ENCODE peak calls at places on chromosomes 7 and 10, in nine cellular contexts. One of them, this sample, is unnamed.

GRCh38 chr10:86194684-86195083 is 171.9 kb downstream of the GRID1 start:
- DNase-seq in right cardiac atrium: no peak
- DNase-seq in fibroblast of lung: no peak
- DNase-seq in HuH-7.5: no peak
- DNase-seq in ACHN: no peak
- DNase-seq in A172: no peak
- DNase-seq in left kidney: no peak
- DNase-seq in body of pancreas: no peak
- DNase-seq in activated gamma-delta T cell: no peak
- DNase-seq in this sample: no peak

GRCh38 chr10:4812952-4813351 is 13.1 kb upstream of the AKR1E2 start:
- DNase-seq in ACHN: peak; percentile 87
- DNase-seq in right cardiac atrium: no peak
- DNase-seq in A172: peak; percentile 98
- DNase-seq in fibroblast of lung: peak; percentile 94
- DNase-seq in left kidney: no peak
- DNase-seq in HuH-7.5: no peak
- DNase-seq in body of pancreas: no peak
- DNase-seq in activated gamma-delta T cell: no peak
- DNase-seq in this sample: no peak

GRCh38 chr7:110994028-110994967 is 96.6 kb upstream of the LRRN3 start:
- DNase-seq in left kidney: no peak
- DNase-seq in body of pancreas: no peak
- DNase-seq in fibroblast of lung: peak; percentile 20
- DNase-seq in ACHN: peak; percentile 31
- DNase-seq in right cardiac atrium: no peak
- DNase-seq in activated gamma-delta T cell: no peak
- DNase-seq in A172: no peak
- DNase-seq in HuH-7.5: no peak
- DNase-seq in this sample: no peak

GRCh38 chr7:134742688-134743350 is 36.6 kb upstream of the CALD1 start:
- DNase-seq in ACHN: no peak
- DNase-seq in A172: no peak
- DNase-seq in fibroblast of lung: peak; percentile 81
- DNase-seq in left kidney: no peak
- DNase-seq in activated gamma-delta T cell: no peak
- DNase-seq in body of pancreas: peak; percentile 33
- DNase-seq in HuH-7.5: no peak
- DNase-seq in right cardiac atrium: peak; percentile 74
- DNase-seq in this sample: no peak

GRCh38 chr10:6530211-6530840 is 49.8 kb downstream of the PRKCQ start:
- DNase-seq in activated gamma-delta T cell: peak; percentile 14
- DNase-seq in left kidney: no peak
- DNase-seq in ACHN: no peak
- DNase-seq in fibroblast of lung: no peak
- DNase-seq in right cardiac atrium: no peak
- DNase-seq in body of pancreas: peak; percentile 20
- DNase-seq in A172: no peak
- DNase-seq in HuH-7.5: no peak
- DNase-seq in this sample: peak; percentile 64

GRCh38 chr7:36215017-36215621 is 62.1 kb downstream of the EEPD1 start:
- DNase-seq in body of pancreas: no peak
- DNase-seq in A172: no peak
- DNase-seq in activated gamma-delta T cell: no peak
- DNase-seq in left kidney: peak; percentile 70
- DNase-seq in right cardiac atrium: no peak
- DNase-seq in ACHN: no peak
- DNase-seq in fibroblast of lung: no peak
- DNase-seq in HuH-7.5: no peak
- DNase-seq in this sample: no peak

GRCh38 chr10:6920072-6921019 is 340.3 kb upstream of the PRKCQ start:
- DNase-seq in A172: peak; percentile 22
- DNase-seq in activated gamma-delta T cell: peak; percentile 15
- DNase-seq in fibroblast of lung: peak; percentile 52
- DNase-seq in HuH-7.5: peak; percentile 25
- DNase-seq in left kidney: peak; percentile 87
- DNase-seq in ACHN: peak; percentile 24
- DNase-seq in body of pancreas: peak; percentile 84
- DNase-seq in right cardiac atrium: peak; percentile 78
- DNase-seq in this sample: peak; percentile 59

GRCh38 chr7:110987130-110987693 is 103.7 kb upstream of the LRRN3 start:
- DNase-seq in HuH-7.5: no peak
- DNase-seq in A172: no peak
- DNase-seq in right cardiac atrium: no peak
- DNase-seq in activated gamma-delta T cell: no peak
- DNase-seq in body of pancreas: no peak
- DNase-seq in ACHN: no peak
- DNase-seq in left kidney: no peak
- DNase-seq in fibroblast of lung: peak; percentile 5
- DNase-seq in this sample: no peak

GRCh38 chr7:7770228-7770627 is 51.8 kb upstream of the RPA3 start:
- DNase-seq in activated gamma-delta T cell: no peak
- DNase-seq in fibroblast of lung: peak; percentile 71
- DNase-seq in HuH-7.5: no peak
- DNase-seq in right cardiac atrium: no peak
- DNase-seq in ACHN: no peak
- DNase-seq in body of pancreas: no peak
- DNase-seq in A172: no peak
- DNase-seq in left kidney: no peak
- DNase-seq in this sample: no peak

GRCh38 chr10:118918689-118919088 is 110.8 kb upstream of the NANOS1 start:
- DNase-seq in body of pancreas: no peak
- DNase-seq in fibroblast of lung: no peak
- DNase-seq in right cardiac atrium: no peak
- DNase-seq in left kidney: no peak
- DNase-seq in activated gamma-delta T cell: no peak
- DNase-seq in HuH-7.5: no peak
- DNase-seq in A172: no peak
- DNase-seq in ACHN: no peak
- DNase-seq in this sample: no peak

GRCh38 chr7:141409911-141410329 is 141.3 kb upstream of the AGK start:
- DNase-seq in fibroblast of lung: no peak
- DNase-seq in ACHN: no peak
- DNase-seq in activated gamma-delta T cell: no peak
- DNase-seq in left kidney: no peak
- DNase-seq in HuH-7.5: no peak
- DNase-seq in A172: no peak
- DNase-seq in right cardiac atrium: no peak
- DNase-seq in body of pancreas: no peak
- DNase-seq in this sample: no peak

GRCh38 chr10:119409906-119410305 is 132.6 kb downstream of the RGS10 start:
- DNase-seq in activated gamma-delta T cell: no peak
- DNase-seq in left kidney: peak; percentile 95
- DNase-seq in ACHN: no peak
- DNase-seq in A172: no peak
- DNase-seq in fibroblast of lung: no peak
- DNase-seq in right cardiac atrium: peak; percentile 96
- DNase-seq in HuH-7.5: peak; percentile 75
- DNase-seq in body of pancreas: peak; percentile 28
- DNase-seq in this sample: no peak

GRCh38 chr10:119501690-119502089 is 40.8 kb downstream of the RGS10 start:
- DNase-seq in A172: no peak
- DNase-seq in HuH-7.5: no peak
- DNase-seq in right cardiac atrium: no peak
- DNase-seq in left kidney: no peak
- DNase-seq in ACHN: no peak
- DNase-seq in body of pancreas: no peak
- DNase-seq in activated gamma-delta T cell: no peak
- DNase-seq in fibroblast of lung: no peak
- DNase-seq in this sample: no peak

GRCh38 chr7:127107601-127108007 is 145.1 kb downstream of the GRM8 start:
- DNase-seq in body of pancreas: peak; percentile 71
- DNase-seq in left kidney: peak; percentile 92
- DNase-seq in fibroblast of lung: peak; percentile 31
- DNase-seq in activated gamma-delta T cell: no peak
- DNase-seq in HuH-7.5: peak; percentile 26
- DNase-seq in A172: peak; percentile 60
- DNase-seq in ACHN: peak; percentile 81
- DNase-seq in right cardiac atrium: no peak
- DNase-seq in this sample: peak; percentile 59

GRCh38 chr7:103094102-103094501 is 19.2 kb downstream of the ARMC10 start:
- DNase-seq in HuH-7.5: no peak
- DNase-seq in body of pancreas: no peak
- DNase-seq in activated gamma-delta T cell: no peak
- DNase-seq in right cardiac atrium: no peak
- DNase-seq in fibroblast of lung: no peak
- DNase-seq in ACHN: peak; percentile 25
- DNase-seq in A172: no peak
- DNase-seq in left kidney: peak; percentile 5
- DNase-seq in this sample: peak; percentile 4

GRCh38 chr7:112546723-112547513 is 66.1 kb downstream of the LSMEM1 start:
- DNase-seq in activated gamma-delta T cell: no peak
- DNase-seq in fibroblast of lung: no peak
- DNase-seq in left kidney: peak; percentile 20
- DNase-seq in body of pancreas: no peak
- DNase-seq in right cardiac atrium: no peak
- DNase-seq in ACHN: peak; percentile 16
- DNase-seq in A172: no peak
- DNase-seq in HuH-7.5: no peak
- DNase-seq in this sample: no peak

GRCh38 chr10:76428541-76429330 is 997.3 kb downstream of the LRMDA start:
- DNase-seq in activated gamma-delta T cell: no peak
- DNase-seq in HuH-7.5: no peak
- DNase-seq in left kidney: no peak
- DNase-seq in right cardiac atrium: no peak
- DNase-seq in A172: peak; percentile 93
- DNase-seq in ACHN: peak; percentile 78
- DNase-seq in body of pancreas: peak; percentile 26
- DNase-seq in fibroblast of lung: peak; percentile 94
- DNase-seq in this sample: no peak

GRCh38 chr10:62779487-62780248 is 24.9 kb upstream of the ADO start:
- DNase-seq in A172: peak; percentile 54
- DNase-seq in activated gamma-delta T cell: no peak
- DNase-seq in ACHN: no peak
- DNase-seq in HuH-7.5: no peak
- DNase-seq in left kidney: no peak
- DNase-seq in fibroblast of lung: peak; percentile 16
- DNase-seq in right cardiac atrium: peak; percentile 38
- DNase-seq in body of pancreas: peak; percentile 39
- DNase-seq in this sample: peak; percentile 36

GRCh38 chr7:141333459-141333858 is 217.8 kb upstream of the AGK start:
- DNase-seq in ACHN: peak; percentile 41
- DNase-seq in activated gamma-delta T cell: no peak
- DNase-seq in right cardiac atrium: peak; percentile 40
- DNase-seq in A172: peak; percentile 16
- DNase-seq in body of pancreas: no peak
- DNase-seq in left kidney: peak; percentile 81
- DNase-seq in fibroblast of lung: no peak
- DNase-seq in HuH-7.5: peak; percentile 22
- DNase-seq in this sample: no peak

GRCh38 chr10:132808568-132809236 is 22.8 kb upstream of the NKX6-2 start:
- DNase-seq in A172: no peak
- DNase-seq in fibroblast of lung: no peak
- DNase-seq in left kidney: peak; percentile 75
- DNase-seq in right cardiac atrium: no peak
- DNase-seq in HuH-7.5: no peak
- DNase-seq in activated gamma-delta T cell: no peak
- DNase-seq in ACHN: no peak
- DNase-seq in body of pancreas: no peak
- DNase-seq in this sample: no peak

GRCh38 chr10:88115968-88116367 is 252.5 kb downstream of the PTEN start:
- DNase-seq in HuH-7.5: no peak
- DNase-seq in right cardiac atrium: no peak
- DNase-seq in A172: peak; percentile 68
- DNase-seq in left kidney: no peak
- DNase-seq in fibroblast of lung: peak; percentile 77
- DNase-seq in body of pancreas: no peak
- DNase-seq in activated gamma-delta T cell: no peak
- DNase-seq in ACHN: no peak
- DNase-seq in this sample: no peak

GRCh38 chr10:12566161-12567115 is 217.1 kb downstream of the CAMK1D start:
- DNase-seq in left kidney: no peak
- DNase-seq in HuH-7.5: no peak
- DNase-seq in fibroblast of lung: peak; percentile 77
- DNase-seq in right cardiac atrium: peak; percentile 64
- DNase-seq in A172: no peak
- DNase-seq in activated gamma-delta T cell: no peak
- DNase-seq in body of pancreas: peak; percentile 18
- DNase-seq in ACHN: no peak
- DNase-seq in this sample: no peak

GRCh38 chr10:91410638-91411367 is 659 bp downstream of the HECTD2 start:
- DNase-seq in left kidney: peak; percentile 66
- DNase-seq in ACHN: peak; percentile 53
- DNase-seq in HuH-7.5: peak; percentile 25
- DNase-seq in right cardiac atrium: no peak
- DNase-seq in A172: peak; percentile 30
- DNase-seq in activated gamma-delta T cell: no peak
- DNase-seq in fibroblast of lung: peak; percentile 71
- DNase-seq in body of pancreas: no peak
- DNase-seq in this sample: peak; percentile 62

GRCh38 chr10:14358886-14359573 is 28.3 kb upstream of the FRMD4A start:
- DNase-seq in HuH-7.5: no peak
- DNase-seq in left kidney: no peak
- DNase-seq in fibroblast of lung: peak; percentile 53
- DNase-seq in right cardiac atrium: no peak
- DNase-seq in body of pancreas: no peak
- DNase-seq in A172: no peak
- DNase-seq in activated gamma-delta T cell: no peak
- DNase-seq in ACHN: no peak
- DNase-seq in this sample: no peak

GRCh38 chr7:158740013-158740656 is 35.5 kb upstream of the NCAPG2 start:
- DNase-seq in left kidney: no peak
- DNase-seq in activated gamma-delta T cell: no peak
- DNase-seq in A172: peak; percentile 88
- DNase-seq in ACHN: peak; percentile 54
- DNase-seq in fibroblast of lung: peak; percentile 95
- DNase-seq in body of pancreas: peak; percentile 52
- DNase-seq in HuH-7.5: no peak
- DNase-seq in right cardiac atrium: peak; percentile 66
- DNase-seq in this sample: no peak

GRCh38 chr10:126955396-126955795 is 50.2 kb downstream of the DOCK1 start:
- DNase-seq in body of pancreas: no peak
- DNase-seq in right cardiac atrium: no peak
- DNase-seq in left kidney: peak; percentile 18
- DNase-seq in fibroblast of lung: no peak
- DNase-seq in activated gamma-delta T cell: no peak
- DNase-seq in ACHN: no peak
- DNase-seq in HuH-7.5: no peak
- DNase-seq in A172: no peak
- DNase-seq in this sample: peak; percentile 71

GRCh38 chr7:16989883-16990413 is 108.2 kb upstream of the AGR3 start:
- DNase-seq in activated gamma-delta T cell: no peak
- DNase-seq in right cardiac atrium: peak; percentile 75
- DNase-seq in fibroblast of lung: peak; percentile 77
- DNase-seq in left kidney: peak; percentile 61
- DNase-seq in ACHN: no peak
- DNase-seq in body of pancreas: peak; percentile 85
- DNase-seq in A172: peak; percentile 70
- DNase-seq in HuH-7.5: peak; percentile 52
- DNase-seq in this sample: peak; percentile 92

GRCh38 chr10:33336606-33337334 is 2.3 kb upstream of the NRP1 start:
- DNase-seq in HuH-7.5: peak; percentile 68
- DNase-seq in left kidney: peak; percentile 91
- DNase-seq in ACHN: no peak
- DNase-seq in A172: no peak
- DNase-seq in right cardiac atrium: peak; percentile 87
- DNase-seq in activated gamma-delta T cell: no peak
- DNase-seq in fibroblast of lung: no peak
- DNase-seq in body of pancreas: peak; percentile 46
- DNase-seq in this sample: peak; percentile 29

GRCh38 chr10:73246322-73246782 is 703 bp downstream of the DNAJC9 start:
- DNase-seq in left kidney: peak; percentile 3
- DNase-seq in ACHN: no peak
- DNase-seq in body of pancreas: no peak
- DNase-seq in HuH-7.5: no peak
- DNase-seq in fibroblast of lung: no peak
- DNase-seq in A172: no peak
- DNase-seq in activated gamma-delta T cell: no peak
- DNase-seq in right cardiac atrium: no peak
- DNase-seq in this sample: no peak

GRCh38 chr10:120574986-120575385 is 118.0 kb downstream of the PLPP4 start:
- DNase-seq in left kidney: no peak
- DNase-seq in body of pancreas: no peak
- DNase-seq in HuH-7.5: no peak
- DNase-seq in fibroblast of lung: no peak
- DNase-seq in ACHN: no peak
- DNase-seq in A172: no peak
- DNase-seq in right cardiac atrium: no peak
- DNase-seq in activated gamma-delta T cell: no peak
- DNase-seq in this sample: no peak

GRCh38 chr10:60359066-60359465 is 30.6 kb downstream of the ANK3 start:
- DNase-seq in body of pancreas: no peak
- DNase-seq in activated gamma-delta T cell: no peak
- DNase-seq in HuH-7.5: no peak
- DNase-seq in fibroblast of lung: no peak
- DNase-seq in right cardiac atrium: no peak
- DNase-seq in ACHN: no peak
- DNase-seq in left kidney: no peak
- DNase-seq in A172: no peak
- DNase-seq in this sample: no peak

This sample was measured in small intestine.